ENCODE peak calls at places on chromosomes 12 and 14, in eight cellular contexts. C is kidney glomerular epithelial cell; R is activated effector memory CD4-positive, alpha-beta T cell treated with Interleukin-2 at 50 U/mL for 16 hours; F is head of caudate nucleus; E is HTR-8/SVneo; K is amniotic stem cell; M is sigmoid colon; U is heart right ventricle. I is an unnamed sample.

GRCh38 chr14:70086685-70087379 is 101.9 kb downstream of the SLC8A3 start:
- DNase-seq in C (peak), R (no peak), F (peak), E (peak), K (no peak), M (no peak), U (no peak), I (no peak)

GRCh38 chr12:70603044-70603443 is 34.2 kb downstream of the PTPRB start:
- DNase-seq in C (peak), R (no peak), F (no peak), E (no peak), K (no peak), M (no peak), U (no peak), I (no peak)

GRCh38 chr12:122726056-122726558 is 4.5 kb downstream of the HCAR1 start:
- DNase-seq in C (peak), R (no peak), F (no peak), E (peak), K (no peak), M (no peak), U (no peak), I (no peak)

GRCh38 chr12:41972196-41972994 is 172.3 kb downstream of the GXYLT1 start:
- DNase-seq in C (no peak), R (no peak), F (no peak), E (no peak), K (no peak), M (no peak), U (no peak), I (no peak)

GRCh38 chr12:57089259-57090245 is 638 bp downstream of the NAB2 start:
- DNase-seq in C (peak), R (peak), F (peak), E (peak), K (no peak), M (peak), U (peak), I (peak)

GRCh38 chr12:26331960-26332359 is 136.6 kb downstream of the SSPN start:
- DNase-seq in C (no peak), R (no peak), F (no peak), E (no peak), K (no peak), M (no peak), U (no peak), I (no peak)

GRCh38 chr12:29674463-29674862 is 109.3 kb downstream of the TMTC1 start:
- DNase-seq in C (no peak), R (no peak), F (no peak), E (no peak), K (no peak), M (no peak), U (no peak), I (no peak)

GRCh38 chr12:113152835-113153814 is 3.6 kb downstream of the CFAP73 start:
- DNase-seq in C (peak), R (peak), F (peak), E (peak), K (peak), M (no peak), U (peak), I (peak)

GRCh38 chr12:75606146-75606545 is 94.7 kb upstream of the KRR1 start:
- DNase-seq in C (no peak), R (no peak), F (no peak), E (no peak), K (no peak), M (no peak), U (no peak), I (no peak)

GRCh38 chr12:53327435-53328042 is 6.1 kb upstream of the AAAS start:
- DNase-seq in C (no peak), R (no peak), F (peak), E (peak), K (no peak), M (no peak), U (no peak), I (no peak)